ENCODE peak calls at places on chromosomes 2 and 18, in six cellular contexts. T is GM12878, B is BJ, A is astrocyte of the spinal cord, K is AG10803, Z is heart right ventricle. E is an unnamed sample.

GRCh38 chr2:24771905-24772586 is 21.1 kb downstream of the PTRHD1 start:
- DNase-seq in Z (no peak), B (no peak), K (no peak), T (no peak), A (peak; percentile 67), E (no peak)

GRCh38 chr2:182784777-182785176 is 68.7 kb downstream of the DNAJC10 start:
- DNase-seq in T (no peak), A (peak; percentile 63), Z (no peak), K (peak; percentile 40), B (no peak), E (peak; percentile 64)

GRCh38 chr2:119544075-119545031 is at the start of gene CFAP221:
- DNase-seq in A (peak; percentile 68), B (no peak), T (no peak), K (peak; percentile 49), Z (peak; percentile 67), E (peak; percentile 81)

GRCh38 chr18:78875268-78875997 is 104.2 kb upstream of the SALL3 start:
- DNase-seq in T (no peak), B (no peak), K (no peak), Z (no peak), A (no peak), E (peak; percentile 79)

GRCh38 chr2:59196511-59196910 is 955.4 kb upstream of the FANCL start:
- DNase-seq in B (no peak), T (no peak), Z (no peak), A (peak; percentile 75), K (no peak), E (no peak)

GRCh38 chr2:226777611-226778010 is 22.0 kb downstream of the IRS1 start:
- DNase-seq in Z (no peak), T (no peak), A (no peak), K (no peak), B (no peak), E (no peak)

GRCh38 chr2:196173505-196173904 is 2.1 kb upstream of the STK17B start:
- DNase-seq in A (peak; percentile 38), T (no peak), Z (no peak), K (no peak), B (no peak), E (no peak)

GRCh38 chr18:47036298-47036874 is 965 bp upstream of the ELOA2 start:
- DNase-seq in K (peak; percentile 25), Z (peak; percentile 8), T (no peak), B (no peak), A (peak; percentile 13), E (peak; percentile 44)

GRCh38 chr2:235458839-235459273 is 35.0 kb upstream of the AGAP1 start:
- DNase-seq in Z (no peak), B (no peak), K (peak; percentile 50), T (no peak), A (no peak), E (no peak)

GRCh38 chr18:50879302-50880107 is 587 bp downstream of the ME2 start:
- DNase-seq in B (no peak), T (no peak), A (peak; percentile 60), Z (peak; percentile 33), K (peak; percentile 48), E (peak; percentile 42)

GRCh38 chr2:69994166-69994565 is 32.7 kb upstream of the ASPRV1 start:
- DNase-seq in A (no peak), Z (no peak), B (no peak), K (no peak), T (no peak), E (no peak)

GRCh38 chr18:80136679-80137078 is 27.6 kb downstream of the ADNP2 start:
- DNase-seq in Z (no peak), A (no peak), K (no peak), T (no peak), B (no peak), E (no peak)

GRCh38 chr2:72993147-72993546 is 75.8 kb downstream of the EMX1 start:
- DNase-seq in T (peak; percentile 3), B (no peak), A (peak; percentile 14), Z (no peak), K (peak; percentile 28), E (peak; percentile 18)

DNA sequence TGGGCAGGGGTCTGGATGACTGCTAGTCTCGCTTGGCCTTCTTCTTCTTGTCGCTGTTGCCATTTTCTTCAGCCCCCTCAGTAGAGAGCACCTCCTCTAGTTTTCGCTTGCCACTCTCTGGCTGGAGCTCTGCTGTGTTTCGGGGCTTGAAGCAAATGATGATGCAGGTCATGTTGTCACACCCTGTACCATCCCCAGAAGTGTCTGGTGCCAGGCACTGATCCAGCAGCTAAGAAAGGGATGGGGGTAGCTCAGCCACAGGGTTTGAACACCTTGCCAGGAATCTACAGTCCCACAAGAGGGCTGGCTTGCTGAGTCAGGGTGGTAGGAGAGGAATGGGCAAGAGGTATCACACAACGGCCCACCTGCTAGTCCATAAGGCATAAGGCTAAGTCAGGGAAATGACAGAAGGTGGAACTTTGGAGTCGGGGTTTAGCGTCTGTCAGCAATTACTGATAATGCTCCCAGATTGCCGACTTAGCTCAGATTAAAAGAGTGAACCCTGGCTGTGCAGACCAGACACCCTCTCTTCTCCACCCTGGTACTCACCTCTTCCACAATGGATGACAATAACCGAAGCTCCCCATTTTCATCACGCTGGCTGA is 1.1 kb upstream of the ZNF513 start:
- DNase-seq in B (no peak), T (no peak), K (no peak), A (no peak), Z (no peak), E (no peak)
- H3K4me3 ChIP-seq in B (no peak overlapping the region), T (no peak overlapping the region), K (no peak overlapping the region), A (no peak overlapping the region), Z (peak overlapping the region; percentile 72), E (no peak overlapping the region)

GRCh38 chr2:8552264-8552913 is 129.5 kb upstream of the ID2 start:
- DNase-seq in A (no peak), B (no peak), T (no peak), K (no peak), Z (no peak), E (no peak)
- H3K4me3 ChIP-seq in A (no peak overlapping the region), B (no peak overlapping the region), T (peak overlapping the region; percentile 10), K (no peak overlapping the region), Z (no peak overlapping the region), E (no peak overlapping the region)

DNA sequence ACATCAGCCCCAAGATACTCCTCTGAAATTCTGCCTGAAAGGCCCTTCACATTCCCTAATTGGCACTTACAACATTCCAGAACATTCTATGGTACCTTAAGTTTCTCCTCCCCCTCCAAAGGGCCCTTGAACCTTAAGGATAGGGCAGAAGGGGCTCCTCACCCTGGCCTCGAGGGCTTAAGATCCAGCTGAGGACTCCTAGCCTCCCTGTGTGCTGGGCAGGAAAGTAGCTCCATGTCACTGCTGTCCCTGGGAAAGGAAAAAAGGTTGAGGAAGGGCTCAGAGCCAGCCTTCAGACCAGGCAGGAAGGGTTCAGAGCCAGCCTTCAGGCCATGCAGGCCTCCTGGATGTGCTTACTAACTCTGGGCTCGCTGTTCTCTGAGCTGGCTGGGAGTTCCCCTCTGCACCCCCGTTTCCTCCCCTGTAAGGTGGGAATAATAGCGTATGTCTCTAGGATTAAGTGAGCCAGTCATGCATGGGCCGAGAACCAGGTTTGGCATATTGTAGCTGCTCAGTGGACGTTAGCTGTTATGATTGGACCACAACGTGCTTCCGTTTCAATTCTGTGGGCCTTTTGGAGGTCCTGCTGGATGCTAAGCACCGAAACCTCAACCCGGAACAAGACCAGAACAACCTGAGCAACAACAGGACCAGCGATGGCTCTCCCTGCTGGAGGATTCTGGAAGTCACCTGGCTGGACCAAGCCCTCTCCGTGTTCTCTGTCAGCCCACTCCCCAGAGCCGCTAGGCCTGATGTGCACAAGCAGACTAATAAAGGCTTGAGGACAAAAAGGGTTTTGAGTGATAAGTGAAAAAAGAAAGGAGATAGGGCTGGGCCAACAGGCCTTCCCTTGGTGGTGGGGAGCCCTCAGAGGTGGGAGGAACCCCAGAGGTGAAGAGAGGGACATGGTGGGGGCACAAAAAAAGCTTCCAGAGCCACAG is 1.0 kb upstream of the B3GNT7 start:
- DNase-seq in B (no peak), Z (no peak), K (no peak), A (no peak), T (peak; percentile 87), E (no peak)
- H3K4me3 ChIP-seq in B (no peak overlapping the region), Z (no peak overlapping the region), K (no peak overlapping the region), A (no peak overlapping the region), T (peak overlapping the region; percentile 65), E (no peak overlapping the region)

GRCh38 chr2:54577944-54578667 is 122.0 kb downstream of the SPTBN1 start:
- DNase-seq in A (no peak), Z (no peak), T (no peak), B (no peak), K (no peak), E (peak; percentile 33)

GRCh38 chr2:54578668-54579045 is 122.5 kb downstream of the SPTBN1 start:
- DNase-seq in Z (no peak), K (no peak), B (no peak), A (no peak), T (no peak), E (no peak)

GRCh38 chr2:54581326-54582039 is 125.4 kb downstream of the SPTBN1 start:
- DNase-seq in T (peak; percentile 63), A (no peak), B (no peak), Z (no peak), K (no peak), E (no peak)

GRCh38 chr2:54579061-54579681 is 123.0 kb downstream of the SPTBN1 start:
- DNase-seq in K (no peak), A (no peak), B (no peak), Z (no peak), T (no peak), E (no peak)

DNA sequence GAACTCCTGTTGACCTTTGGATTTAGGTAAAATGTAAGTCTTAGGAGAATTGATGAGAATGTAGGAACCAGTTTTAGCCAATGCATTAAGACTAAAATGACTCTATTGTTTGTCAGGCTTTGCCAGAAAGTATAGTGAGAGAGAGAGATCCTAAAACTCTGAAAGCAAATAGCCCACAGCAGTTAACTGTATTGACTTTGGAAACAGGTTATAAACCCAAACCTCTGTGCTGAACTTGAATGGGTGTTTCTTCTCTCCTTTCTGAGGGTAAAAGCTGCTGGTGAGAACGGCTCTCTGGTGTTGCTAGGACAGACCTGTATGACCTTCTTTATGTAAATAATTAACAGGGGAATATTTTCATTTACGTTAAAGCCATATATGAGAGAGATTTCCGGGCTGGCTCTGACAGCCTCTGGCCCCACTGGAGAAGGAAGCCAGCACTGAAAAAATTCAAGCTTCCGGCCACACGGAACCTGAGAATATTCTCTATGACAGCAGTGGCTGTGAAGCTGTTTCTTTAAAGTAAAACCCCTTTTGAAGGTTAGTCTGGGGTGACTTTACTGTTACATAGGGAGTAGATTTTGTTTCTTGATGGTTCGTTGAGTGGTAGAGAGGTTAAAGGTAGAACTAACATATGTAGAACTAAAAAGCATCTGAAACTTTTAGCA is 123.7 kb downstream of the SPTBN1 start:
- DNase-seq in K (no peak), B (no peak), T (peak; percentile 89), A (no peak), Z (no peak), E (no peak)
- H3K4me3 ChIP-seq in K (no peak overlapping the region), B (no peak overlapping the region), T (peak overlapping the region; percentile 45), A (no peak overlapping the region), Z (no peak overlapping the region), E (no peak overlapping the region)

GRCh38 chr2:213199871-213200270 is 48.5 kb upstream of the IKZF2 start:
- DNase-seq in A (peak; percentile 45), Z (no peak), T (no peak), K (peak; percentile 49), B (no peak), E (no peak)

GRCh38 chr2:213202006-213202405 is 50.6 kb upstream of the IKZF2 start:
- DNase-seq in B (no peak), K (peak; percentile 31), T (no peak), Z (no peak), A (peak; percentile 15), E (no peak)
- H3K4me3 ChIP-seq in B (no peak overlapping the region), K (no peak overlapping the region), T (no peak overlapping the region), Z (no peak overlapping the region), A (no peak overlapping the region), E (no peak overlapping the region)

DNA sequence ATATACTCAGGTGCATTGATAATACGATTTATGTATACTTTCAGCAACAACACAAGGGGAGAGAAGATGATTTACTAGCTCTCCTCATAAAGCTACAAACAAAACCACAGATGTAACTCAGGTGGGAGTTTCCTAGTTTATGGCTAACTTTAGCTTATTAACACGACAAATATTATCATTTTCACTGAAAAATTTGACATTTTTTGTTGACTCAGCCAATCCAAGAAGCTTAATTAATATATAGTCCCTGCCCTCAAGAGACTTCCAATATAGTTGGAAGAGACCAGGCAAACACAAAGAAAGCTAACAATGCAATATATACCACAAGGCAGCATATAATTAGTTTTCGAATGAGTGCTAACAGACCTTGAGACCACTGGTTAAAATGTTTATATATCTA is 786 bp downstream of the WDR12 start:
- DNase-seq in A (no peak), K (no peak), Z (no peak), B (no peak), T (no peak), E (no peak)
- H3K4me3 ChIP-seq in A (peak overlapping the region; percentile 90), K (peak overlapping the region; percentile 99), Z (peak overlapping the region; percentile 79), B (peak overlapping the region; percentile 65), T (peak overlapping the region; percentile 95), E (peak overlapping the region; percentile 61)

E was measured in HAP-1.